ENCODE peak calls at places on chromosome 15, in nine cellular contexts. H is Peyer's patch, K is lung, Z is left ventricle myocardium inferior, V is esophagus squamous epithelium, A is Panc1, C is pancreas, J is stomach, S is cardiac muscle cell. G is an unnamed sample. For H3K36me3, the result is how much of the 10 kb centered on the place peaks cover.

GRCh38 chr15:101288905-101289513 is 6.0 kb downstream of the SNRPA1 start:
- DNase-seq in H (no peak), K (no peak), Z (no peak), V (no peak), A (no peak), C (no peak), J (no peak), S (peak), G (no peak)

GRCh38 chr15:70299931-70300858 is 202.5 kb upstream of the TLE3 start:
- DNase-seq in H (peak), K (no peak), Z (no peak), V (no peak), A (no peak), C (no peak), J (peak), S (no peak), G (no peak)

GRCh38 chr15:48759921-48760320 is 50.9 kb downstream of the CEP152 start:
- DNase-seq in H (no peak), K (peak), Z (no peak), V (no peak), A (no peak), C (no peak), J (no peak), S (no peak), G (no peak)

GRCh38 chr15:100301905-100302431 is 39.8 kb downstream of the ADAMTS17 start:
- DNase-seq in H (no peak), K (no peak), Z (no peak), V (no peak), A (no peak), C (no peak), J (no peak), S (no peak), G (no peak)

GRCh38 chr15:74193305-74193718 is 9.3 kb downstream of the STRA6 start:
- DNase-seq in H (no peak), K (no peak), Z (no peak), V (no peak), A (no peak), C (peak), J (no peak), S (peak), G (no peak)

GRCh38 chr15:77168616-77169015 is 97.7 kb upstream of the TSPAN3 start:
- DNase-seq in H (no peak), K (no peak), Z (no peak), V (no peak), A (no peak), C (no peak), J (no peak), S (peak), G (no peak)

GRCh38 chr15:67025719-67026118 is 39.7 kb upstream of the SMAD3 start:
- DNase-seq in H (no peak), K (no peak), Z (no peak), V (no peak), A (no peak), C (no peak), J (no peak), S (peak), G (no peak)

GRCh38 chr15:29348308-29348914 is 78.8 kb upstream of the NSMCE3 start:
- DNase-seq in H (no peak), K (no peak), Z (no peak), V (no peak), A (no peak), C (no peak), J (no peak), S (peak), G (peak)

GRCh38 chr15:23687143-23687470 is at the start of gene NDN:
- DNase-seq in H (no peak), K (peak), Z (peak), V (no peak), A (no peak), C (peak), J (peak), S (peak), G (peak)

GRCh38 chr15:43516185-43516584 is 1.2 kb upstream of the MAP1A start:
- DNase-seq in H (no peak), K (no peak), Z (peak), V (no peak), A (no peak), C (no peak), J (no peak), S (peak), G (peak)

GRCh38 chr15:43513550-43513949 is 3.9 kb upstream of the MAP1A start:
- DNase-seq in H (no peak), K (no peak), Z (no peak), V (no peak), A (no peak), C (no peak), J (no peak), S (no peak), G (no peak)

GRCh38 chr15:43515731-43516130 is 1.7 kb upstream of the MAP1A start:
- DNase-seq in H (no peak), K (no peak), Z (no peak), V (no peak), A (no peak), C (no peak), J (no peak), S (no peak), G (no peak)

GRCh38 chr15:43516801-43517353 is 531 bp upstream of the MAP1A start:
- DNase-seq in H (no peak), K (no peak), Z (no peak), V (no peak), A (no peak), C (no peak), J (no peak), S (peak), G (no peak)

DNA sequence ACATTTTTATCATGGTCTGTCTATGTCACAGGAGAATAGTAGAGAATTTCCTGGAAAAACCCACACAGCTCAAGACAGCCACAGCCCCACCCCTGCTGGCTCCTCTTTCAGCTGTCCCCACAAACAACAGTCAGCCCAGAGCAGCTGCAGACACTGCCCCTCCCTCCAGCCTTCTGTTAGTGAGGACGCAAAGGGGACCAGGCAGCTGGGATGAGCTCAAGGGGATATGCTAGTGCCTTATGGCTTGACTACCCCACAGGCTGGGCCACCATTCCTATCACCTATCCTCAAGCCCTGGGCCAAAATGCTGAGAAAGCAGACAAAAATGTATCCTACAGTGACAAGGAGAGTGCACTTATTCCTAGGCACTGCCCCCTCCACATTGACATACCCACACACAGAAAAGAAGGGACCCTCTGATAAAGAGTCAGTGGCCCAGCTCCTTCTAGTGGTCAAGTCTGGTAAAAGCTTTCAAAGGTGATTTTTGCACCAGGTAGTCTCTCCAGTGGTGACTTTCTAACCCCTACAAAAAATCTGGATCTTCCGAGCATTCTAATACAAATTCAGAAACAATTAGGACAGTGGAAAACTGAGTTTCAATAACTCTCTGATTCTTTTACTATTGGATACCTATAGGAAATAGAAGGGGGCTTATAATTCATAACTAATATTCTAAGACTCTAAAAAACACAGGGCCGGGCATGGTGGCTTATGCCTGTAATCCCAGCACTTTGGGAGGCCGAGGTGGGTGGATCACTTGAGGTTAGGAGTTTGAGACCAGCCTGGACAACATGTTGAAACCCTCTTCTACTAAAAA is 3.0 kb upstream of the MAP1A start:
- DNase-seq in H (no peak), K (no peak), Z (peak), V (no peak), A (no peak), C (no peak), J (no peak), S (peak), G (no peak)
- TF ChIP-seq CTCF in H (peak), K (peak), Z (peak), V (peak), A (peak), C (peak), J (peak), S (peak), G (no peak)

GRCh38 chr15:92886229-92886628 is 13.9 kb upstream of the CHD2 start:
- DNase-seq in H (no peak), K (no peak), Z (no peak), V (no peak), A (no peak), C (no peak), J (no peak), S (peak), G (no peak)
- H3K36me3 ChIP-seq in H (under half), K (under half), Z (under half), V (under half), A (half or more), C (under half), J (under half), S (under half), G (under half)

GRCh38 chr15:92118936-92119325 is 265.4 kb downstream of the SLCO3A1 start:
- DNase-seq in H (no peak), K (no peak), Z (no peak), V (no peak), A (no peak), C (no peak), J (no peak), S (no peak), G (no peak)
- H3K27ac ChIP-seq in H (no peak), K (no peak), Z (peak), V (no peak), A (no peak), C (no peak), J (no peak), S (no peak), G (no peak)

GRCh38 chr15:40002295-40002694 is 36.7 kb downstream of the SRP14 start:
- DNase-seq in H (no peak), K (no peak), Z (no peak), V (no peak), A (no peak), C (no peak), J (peak), S (peak), G (no peak)
- TF ChIP-seq CTCF in H (no peak), K (no peak), Z (no peak), V (no peak), A (no peak), C (no peak), J (no peak), S (no peak), G (no peak)

GRCh38 chr15:65885668-65886218 is 16.5 kb downstream of the RAB11A start:
- DNase-seq in H (no peak), K (no peak), Z (no peak), V (no peak), A (no peak), C (no peak), J (no peak), S (no peak), G (no peak)
- H3K36me3 ChIP-seq in H (half or more), K (under half), Z (half or more), V (under half), A (half or more), C (under half), J (under half), S (half or more), G (under half)

GRCh38 chr15:89783861-89784685 is 7.9 kb downstream of the MESP2 start:
- DNase-seq in H (no peak), K (no peak), Z (no peak), V (no peak), A (no peak), C (peak), J (no peak), S (no peak), G (no peak)
- H3K27ac ChIP-seq in H (no peak), K (no peak), Z (no peak), V (no peak), A (no peak), C (peak), J (no peak), S (no peak), G (no peak)

G was measured in uterus.